ENCODE peak calls at places on chromosomes 11 and 22, in six cellular contexts. X, S, V, Y, F and M are unnamed samples.

GRCh38 chr22:32518351-32518750 is 43.7 kb downstream of the FBXO7 start:
- DNase-seq in S (no peak), Y (no peak), X (no peak), V (no peak), F (no peak), M (no peak)

GRCh38 chr11:12478743-12479142 is 101.4 kb downstream of the PARVA start:
- DNase-seq in S (no peak), V (no peak), X (no peak), Y (no peak), F (no peak), M (no peak)

GRCh38 chr22:39278040-39278439 is 33.3 kb upstream of the PDGFB start:
- DNase-seq in X (no peak), F (peak; percentile 20), Y (no peak), S (no peak), V (no peak), M (no peak)

GRCh38 chr11:75275581-75275980 is 35.0 kb downstream of the TPBGL start:
- DNase-seq in F (peak; percentile 74), X (peak; percentile 86), V (peak; percentile 26), Y (no peak), S (peak; percentile 68), M (no peak)

GRCh38 chr11:66181632-66182345 is 86.7 kb upstream of the RAB1B start:
- DNase-seq in X (no peak), F (no peak), Y (no peak), V (peak; percentile 85), S (no peak), M (no peak)

GRCh38 chr22:26259510-26259909 is 90.2 kb downstream of the SEZ6L start:
- DNase-seq in V (peak; percentile 7), F (no peak), X (peak; percentile 30), S (peak; percentile 32), Y (peak; percentile 32), M (no peak)

GRCh38 chr22:23836692-23837495 is 1.9 kb downstream of the DERL3 start:
- DNase-seq in S (no peak), Y (no peak), V (no peak), X (no peak), F (no peak), M (no peak)

GRCh38 chr11:105553015-105553414 is 56.9 kb upstream of the GRIA4 start:
- DNase-seq in X (no peak), Y (no peak), F (no peak), V (no peak), S (no peak), M (no peak)

GRCh38 chr11:94665116-94665659 is 98.0 kb downstream of the PIWIL4 start:
- DNase-seq in S (no peak), V (no peak), Y (no peak), F (no peak), X (no peak), M (no peak)

GRCh38 chr22:19679476-19680099 is 34.7 kb upstream of the SEPTIN5 start:
- DNase-seq in F (no peak), X (peak; percentile 32), S (peak; percentile 15), Y (peak; percentile 26), V (peak; percentile 41), M (no peak)

GRCh38 chr11:3230636-3231549 is 1.3 kb downstream of the MRGPRE start:
- DNase-seq in V (no peak), Y (no peak), S (no peak), F (no peak), X (no peak), M (no peak)

GRCh38 chr11:64598106-64598796 is 7.2 kb downstream of the SLC22A12 start:
- DNase-seq in X (no peak), Y (no peak), S (no peak), F (no peak), V (no peak), M (no peak)

GRCh38 chr11:32353884-32354283 is 81.5 kb downstream of the WT1 start:
- DNase-seq in V (no peak), F (no peak), Y (no peak), X (no peak), S (no peak), M (no peak)

GRCh38 chr11:47923667-47924066 is 56.7 kb upstream of the PTPRJ start:
- DNase-seq in F (no peak), V (no peak), Y (no peak), S (no peak), X (no peak), M (no peak)

GRCh38 chr11:926341-926916 is 759 bp downstream of the AP2A2 start:
- DNase-seq in V (peak; percentile 90), S (no peak), F (no peak), Y (no peak), X (no peak), M (peak; percentile 77)

GRCh38 chr11:13448876-13449275 is 14.1 kb downstream of the BTBD10 start:
- DNase-seq in Y (no peak), S (no peak), X (no peak), V (peak; percentile 67), F (no peak), M (no peak)

GRCh38 chr11:85682330-85683305 is 3.4 kb downstream of the CCDC89 start:
- DNase-seq in X (peak; percentile 53), Y (no peak), F (peak; percentile 84), S (peak; percentile 60), V (no peak), M (peak; percentile 62)

GRCh38 chr11:9803685-9804413 is 140.0 kb downstream of the SWAP70 start:
- DNase-seq in S (no peak), Y (no peak), F (no peak), X (no peak), V (peak; percentile 56), M (no peak)